ENCODE peak calls at places on chromosomes 3 and 15, in four cellular contexts. J, P, Q and M are unnamed samples.

GRCh38 chr3:146747928-146748327 is 142.8 kb upstream of the PLSCR5 start:
- DNase-seq in J (peak), P (no peak), Q (no peak), M (no peak)

GRCh38 chr3:182710557-182711157 is 82.6 kb upstream of the ATP11B start:
- DNase-seq in P (peak), J (peak), Q (peak), M (no peak)

GRCh38 chr15:58393196-58393790 is 38.5 kb upstream of the LIPC start:
- DNase-seq in P (no peak), Q (no peak), J (no peak), M (no peak)

GRCh38 chr3:12670789-12671450 is 7.0 kb upstream of the RAF1 start:
- DNase-seq in J (no peak), Q (no peak), P (peak), M (no peak)

GRCh38 chr15:80780416-80781221 is 1.4 kb downstream of the CEMIP start:
- DNase-seq in J (no peak), P (peak), Q (peak), M (no peak)

GRCh38 chr15:75599396-75599795 is 20.3 kb upstream of the PTPN9 start:
- DNase-seq in P (no peak), Q (no peak), J (no peak), M (no peak)

GRCh38 chr3:134976948-134977347 is 181.9 kb downstream of the EPHB1 start:
- DNase-seq in J (no peak), Q (no peak), P (no peak), M (no peak)

GRCh38 chr15:90552162-90552928 is 22.6 kb downstream of the CRTC3 start:
- DNase-seq in J (no peak), Q (no peak), P (no peak), M (no peak)

GRCh38 chr15:64738231-64739095 is 36.9 kb downstream of the RBPMS2 start:
- DNase-seq in J (no peak), Q (no peak), P (no peak), M (no peak)

GRCh38 chr3:138089091-138089490 is 26.3 kb downstream of the DZIP1L start:
- DNase-seq in P (peak), J (no peak), Q (no peak), M (no peak)

GRCh38 chr15:73127302-73127936 is 75.2 kb downstream of the NEO1 start:
- DNase-seq in P (peak), J (peak), Q (peak), M (peak)

GRCh38 chr15:20340931-20341661 is 200.5 kb downstream of the GOLGA6L6 start:
- DNase-seq in J (no peak), Q (no peak), P (no peak), M (no peak)

GRCh38 chr3:196868297-196868661 is 559 bp downstream of the SENP5 start:
- DNase-seq in J (no peak), P (peak), Q (peak), M (no peak)

GRCh38 chr3:111735271-111735758 is 123.8 kb upstream of the PHLDB2 start:
- DNase-seq in Q (no peak), P (peak), J (peak), M (no peak)

GRCh38 chr15:100879461-100880138 is at the start of gene ALDH1A3:
- DNase-seq in Q (no peak), P (no peak), J (peak), M (no peak)

GRCh38 chr15:43517354-43518072 is at the start of gene MAP1A:
- DNase-seq in Q (peak), P (no peak), J (no peak), M (no peak)

GRCh38 chr3:151976211-151977050 is 103.0 kb downstream of the SUCNR1 start:
- DNase-seq in P (peak), Q (no peak), J (peak), M (peak)

GRCh38 chr3:129228891-129229585 is 20.4 kb upstream of the COPG1 start:
- DNase-seq in P (peak), Q (peak), J (no peak), M (no peak)

GRCh38 chr3:33658971-33659848 is 58.8 kb downstream of the CLASP2 start:
- DNase-seq in J (no peak), P (peak), Q (peak), M (no peak)

GRCh38 chr15:77504310-77504709 is 83.6 kb downstream of the HMG20A start:
- DNase-seq in J (no peak), P (no peak), Q (no peak), M (no peak)

GRCh38 chr3:165852150-165852549 is 14.9 kb upstream of the BCHE start:
- DNase-seq in Q (no peak), J (no peak), P (no peak), M (no peak)

GRCh38 chr3:62727576-62727975 is 147.6 kb downstream of the CADPS start:
- DNase-seq in P (no peak), J (no peak), Q (no peak), M (no peak)

GRCh38 chr3:71468311-71469130 is 115.0 kb downstream of the FOXP1 start:
- DNase-seq in J (no peak), Q (no peak), P (no peak), M (no peak)

GRCh38 chr15:28936481-28936881 is 50.7 kb downstream of the APBA2 start:
- DNase-seq in J (no peak), Q (no peak), P (no peak), M (no peak)

GRCh38 chr3:78872195-78872594 is 895.6 kb downstream of the ROBO1 start:
- DNase-seq in P (peak), J (no peak), Q (no peak), M (no peak)

GRCh38 chr3:194851941-194852340 is 166.3 kb downstream of the FAM43A start:
- DNase-seq in Q (no peak), J (no peak), P (no peak), M (no peak)

GRCh38 chr3:122794483-122794778 is 438 bp upstream of the SLC49A4 start:
- DNase-seq in Q (no peak), P (no peak), J (no peak), M (peak)

GRCh38 chr15:77869021-77869895 is 208.3 kb downstream of the TBC1D2B start:
- DNase-seq in J (no peak), P (no peak), Q (no peak), M (no peak)

GRCh38 chr3:169147246-169148008 is 516.1 kb downstream of the MECOM start:
- DNase-seq in Q (peak), P (no peak), J (no peak), M (no peak)

GRCh38 chr3:56725175-56725574 is 42.1 kb upstream of the TASOR start:
- DNase-seq in Q (no peak), J (no peak), P (no peak), M (no peak)

GRCh38 chr15:28918141-28918983 is 32.6 kb downstream of the APBA2 start:
- DNase-seq in J (peak), Q (no peak), P (peak), M (no peak)

GRCh38 chr3:106001923-106002322 is 133.1 kb upstream of the CBLB start:
- DNase-seq in J (no peak), P (no peak), Q (no peak), M (no peak)

GRCh38 chr3:106004841-106005240 is 136.0 kb upstream of the CBLB start:
- DNase-seq in P (no peak), J (no peak), Q (no peak), M (no peak)

GRCh38 chr3:106006001-106006400 is 137.2 kb upstream of the CBLB start:
- DNase-seq in Q (no peak), P (no peak), J (no peak), M (no peak)

GRCh38 chr3:106006571-106006970 is 137.8 kb upstream of the CBLB start:
- DNase-seq in Q (no peak), J (no peak), P (no peak), M (no peak)

DNA sequence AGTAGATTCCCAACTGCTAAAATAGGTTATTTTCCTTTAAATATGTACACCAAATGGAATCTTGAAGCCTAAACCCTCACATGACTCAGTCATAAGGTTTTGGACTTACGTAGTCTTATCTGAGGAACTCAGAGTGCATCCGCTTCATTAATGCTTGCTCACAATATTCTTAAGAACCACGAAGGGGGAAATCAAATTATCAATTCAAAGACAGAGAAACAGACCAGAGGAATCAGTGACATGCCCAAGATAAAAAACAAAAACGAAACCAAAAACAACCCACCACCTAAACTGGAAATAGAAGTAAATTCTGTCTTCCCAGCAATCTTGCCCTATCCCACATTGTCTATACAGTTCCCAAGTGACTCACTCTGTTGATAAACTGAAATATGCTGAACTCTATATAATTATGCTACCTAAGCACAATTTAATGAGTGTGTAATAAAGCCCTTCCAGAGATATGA is 135.4 kb upstream of the CBLB start:
- DNase-seq in J (no peak), Q (peak), P (no peak), M (no peak)
- TF ChIP-seq TCF7L2 in J (no peak), Q (no peak), P (no peak), M (no peak)

GRCh38 chr15:60859996-60860494 is 369.1 kb downstream of the RORA start:
- DNase-seq in P (no peak), Q (no peak), J (no peak), M (no peak)
- TF ChIP-seq TCF7L2 in P (no peak), Q (no peak), J (no peak), M (no peak)

DNA sequence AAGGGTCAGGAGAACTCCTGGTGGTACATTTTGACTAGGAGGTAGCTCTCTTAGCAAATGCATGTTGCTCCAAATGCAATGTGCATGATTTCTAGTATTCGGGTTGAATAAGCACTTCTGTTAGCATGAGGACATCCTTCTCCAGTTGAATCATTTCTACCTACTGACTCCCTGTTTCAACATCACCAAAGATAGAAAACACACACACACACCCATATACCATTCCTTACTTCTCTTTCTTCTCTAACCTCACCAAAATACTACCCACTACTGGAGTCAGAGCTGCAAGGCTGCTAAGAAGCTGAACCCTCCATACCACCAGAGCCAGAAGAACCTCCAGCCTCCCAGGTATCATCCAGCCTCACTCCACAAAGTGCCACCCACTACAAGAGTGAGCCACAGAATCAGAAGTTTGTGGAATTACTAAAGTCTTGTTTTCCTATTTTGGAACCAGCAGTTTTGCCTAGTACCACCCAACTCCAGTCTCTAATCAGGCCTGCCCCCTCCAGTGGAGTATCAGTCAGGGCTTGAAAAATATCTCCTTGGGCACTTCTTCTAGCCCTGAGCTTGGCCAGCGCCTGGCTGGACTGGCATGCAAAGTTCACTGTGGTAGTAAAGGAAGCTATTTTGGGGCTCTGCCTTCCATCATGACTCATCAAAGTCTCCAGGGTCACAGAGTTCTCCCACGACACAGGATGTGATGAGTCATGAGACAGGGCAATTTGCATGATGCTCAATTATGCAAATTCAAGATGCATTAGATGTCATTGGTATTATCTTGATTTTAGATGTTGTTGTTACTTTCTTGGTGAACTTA is 110.2 kb downstream of the CYP19A1 start:
- DNase-seq in P (peak), Q (peak), J (peak), M (no peak)
- TF ChIP-seq TCF7L2 in P (no peak), Q (no peak), J (no peak), M (no peak)

GRCh38 chr3:17581421-17582080 is 160.9 kb downstream of the TBC1D5 start:
- DNase-seq in J (no peak), P (no peak), Q (no peak), M (no peak)
- TF ChIP-seq TCF7L2 in J (no peak), P (no peak), Q (no peak), M (no peak)

DNA sequence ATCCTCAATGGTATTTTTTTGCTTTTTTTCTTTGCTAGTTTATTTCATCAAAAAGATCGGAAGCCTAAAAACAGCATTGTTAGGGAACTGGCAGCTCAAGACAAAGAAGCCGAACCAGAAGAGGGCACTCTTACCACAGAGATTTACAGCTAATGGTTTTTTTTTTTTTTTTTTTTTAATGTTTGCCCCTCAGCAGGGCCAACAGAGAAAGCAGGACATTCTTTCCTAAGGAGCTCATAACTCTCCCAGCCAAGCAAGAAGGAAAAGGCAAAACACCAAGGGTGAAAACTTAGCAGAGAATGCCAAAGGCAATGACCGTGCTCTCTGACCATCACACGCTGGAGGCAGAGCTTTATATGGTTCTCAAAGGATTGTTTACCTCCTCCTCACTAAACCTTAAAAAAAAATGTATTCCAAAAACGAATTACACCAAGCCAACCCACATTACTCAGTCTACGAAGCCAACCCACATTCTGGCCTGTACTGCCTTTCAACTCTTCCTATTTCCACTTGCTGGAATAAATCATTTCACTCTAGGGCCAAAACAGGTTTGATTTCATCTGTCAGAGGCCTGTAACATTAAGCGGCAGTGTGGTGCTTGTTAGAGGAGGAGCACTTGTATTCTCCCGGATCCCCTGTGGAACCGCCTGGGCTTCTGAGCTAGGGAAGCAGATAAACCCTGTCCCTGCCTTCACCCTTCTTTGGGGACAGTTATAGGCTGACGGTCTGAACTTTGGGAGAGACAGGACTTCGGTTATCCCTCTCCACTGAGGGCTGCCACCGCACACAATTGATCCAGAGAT is 35.6 kb upstream of the GYG1 start:
- DNase-seq in J (peak), P (peak), Q (peak), M (no peak)
- TF ChIP-seq TCF7L2 in J (no peak), P (no peak), Q (no peak), M (no peak)

DNA sequence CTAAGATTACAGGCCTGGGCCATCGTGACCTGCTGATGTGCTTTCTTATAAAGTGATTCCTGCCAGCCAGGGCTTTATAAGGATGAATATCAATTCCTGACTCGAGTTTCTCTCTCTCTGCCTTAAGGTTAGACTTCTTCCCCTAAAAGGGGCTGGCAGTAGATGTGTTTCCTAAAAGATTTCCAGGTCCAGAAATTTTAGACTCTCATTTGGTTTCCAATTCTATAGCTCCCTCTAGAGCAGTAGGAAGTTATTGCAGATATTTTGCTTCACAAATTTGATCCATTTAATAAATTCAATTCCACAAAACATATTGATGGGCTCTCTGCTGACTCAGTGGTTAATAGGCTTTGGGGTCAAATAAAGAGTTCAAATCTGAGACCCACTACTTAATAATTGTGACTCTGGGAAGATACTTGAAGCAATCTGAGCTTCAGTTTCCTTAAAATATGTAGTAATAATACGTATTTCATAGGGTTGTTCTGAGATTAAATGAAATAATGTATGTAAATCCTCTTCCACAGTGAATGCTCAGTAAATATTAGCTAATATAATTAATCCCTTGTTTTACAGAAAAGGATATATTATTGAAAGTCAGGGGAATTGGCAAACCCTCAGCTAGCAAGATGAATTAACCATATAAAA is 2.1 kb downstream of the TRIM69 start:
- DNase-seq in J (peak), Q (peak), P (peak), M (no peak)
- TF ChIP-seq TCF7L2 in J (no peak), Q (no peak), P (no peak), M (no peak)

DNA sequence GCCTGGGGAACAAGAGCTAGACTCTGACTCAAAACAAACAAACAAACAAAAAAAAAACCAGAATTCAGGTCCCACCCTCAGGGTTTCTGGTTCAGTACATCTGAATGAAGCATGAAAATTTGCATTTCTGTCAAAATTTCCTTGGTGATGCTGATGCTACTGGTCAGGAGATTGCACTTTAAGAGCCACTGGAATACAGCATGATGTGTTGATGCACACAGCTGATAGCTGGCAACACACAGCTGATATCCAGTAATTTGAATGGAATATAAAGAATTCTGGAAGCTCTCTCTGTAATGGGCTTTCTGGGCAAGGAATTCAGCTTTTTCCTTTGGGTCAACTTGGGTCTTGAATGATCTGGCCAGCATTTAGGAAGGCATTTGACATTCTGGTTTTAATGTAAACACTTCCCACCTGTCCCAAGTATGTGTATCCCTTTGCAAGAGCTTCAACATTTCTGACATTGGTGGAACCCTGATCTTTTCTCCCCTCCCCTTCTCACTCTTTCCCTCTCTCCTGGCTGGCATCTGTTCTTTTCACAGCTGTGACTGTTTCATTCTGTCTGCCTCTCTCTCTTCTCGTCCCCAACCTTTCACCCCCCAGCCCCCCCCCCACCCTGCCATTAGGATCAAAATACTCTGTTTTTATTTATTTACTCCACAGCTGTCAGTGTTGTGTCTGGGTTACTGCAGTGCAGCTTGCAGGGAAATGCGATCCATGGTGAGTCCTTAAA is 189.5 kb downstream of the TPRG1 start:
- DNase-seq in J (no peak), P (no peak), Q (no peak), M (no peak)
- TF ChIP-seq TCF7L2 in J (no peak), P (no peak), Q (no peak), M (no peak)